ENCODE peak calls at places on chromosome 13, in four cellular contexts. One of them, this sample, is unnamed.

GRCh38 chr13:90884066-90884465 is 463.4 kb upstream of the MIR17HG start:
- DNase-seq in HEK293T: no peak
- DNase-seq in AG04450: no peak
- DNase-seq in AG09309: no peak
- DNase-seq in this sample: no peak

GRCh38 chr13:65028101-65028500 is 2202.0 kb downstream of the PCDH9 start:
- DNase-seq in HEK293T: no peak
- DNase-seq in AG04450: no peak
- DNase-seq in AG09309: no peak
- DNase-seq in this sample: no peak

GRCh38 chr13:110912651-110913051 is 2.2 kb downstream of the ANKRD10 start:
- DNase-seq in HEK293T: no peak
- DNase-seq in AG04450: no peak
- DNase-seq in AG09309: no peak
- DNase-seq in this sample: no peak

GRCh38 chr13:110047511-110047910 is 259.4 kb downstream of the COL4A1 start:
- DNase-seq in HEK293T: no peak
- DNase-seq in AG04450: peak
- DNase-seq in AG09309: peak
- DNase-seq in this sample: no peak

GRCh38 chr13:41222259-41222852 is 28.0 kb upstream of the KBTBD7 start:
- DNase-seq in HEK293T: peak
- DNase-seq in AG04450: no peak
- DNase-seq in AG09309: no peak
- DNase-seq in this sample: peak

GRCh38 chr13:105202384-105202783 is 1333.1 kb downstream of the EFNB2 start:
- DNase-seq in HEK293T: peak
- DNase-seq in AG04450: no peak
- DNase-seq in AG09309: no peak
- DNase-seq in this sample: peak

GRCh38 chr13:75372517-75372916 is 109.5 kb downstream of the TBC1D4 start:
- DNase-seq in HEK293T: peak
- DNase-seq in AG04450: no peak
- DNase-seq in AG09309: no peak
- DNase-seq in this sample: peak

GRCh38 chr13:55566334-55566733 is 1574.4 kb upstream of the PRR20A start:
- DNase-seq in HEK293T: no peak
- DNase-seq in AG04450: no peak
- DNase-seq in AG09309: no peak
- DNase-seq in this sample: no peak

GRCh38 chr13:109773276-109773675 is 13.1 kb downstream of the IRS2 start:
- DNase-seq in HEK293T: no peak
- DNase-seq in AG04450: no peak
- DNase-seq in AG09309: no peak
- DNase-seq in this sample: no peak

GRCh38 chr13:73338389-73338788 is 279.6 kb downstream of the KLF5 start:
- DNase-seq in HEK293T: no peak
- DNase-seq in AG04450: no peak
- DNase-seq in AG09309: no peak
- DNase-seq in this sample: no peak

GRCh38 chr13:76944457-76944856 is 3.9 kb upstream of the ACOD1 start:
- DNase-seq in HEK293T: no peak
- DNase-seq in AG04450: peak
- DNase-seq in AG09309: no peak
- DNase-seq in this sample: no peak

GRCh38 chr13:23427342-23428182 is 5.9 kb downstream of the SACS start:
- DNase-seq in HEK293T: no peak
- DNase-seq in AG04450: peak
- DNase-seq in AG09309: peak
- DNase-seq in this sample: no peak

GRCh38 chr13:103403148-103403740 is 337.0 kb upstream of the SLC10A2 start:
- DNase-seq in HEK293T: no peak
- DNase-seq in AG04450: no peak
- DNase-seq in AG09309: no peak
- DNase-seq in this sample: peak

GRCh38 chr13:40095695-40096356 is 440.4 kb downstream of the COG6 start:
- DNase-seq in HEK293T: no peak
- DNase-seq in AG04450: no peak
- DNase-seq in AG09309: no peak
- DNase-seq in this sample: no peak

GRCh38 chr13:91157273-91158014 is 190.0 kb upstream of the MIR17HG start:
- DNase-seq in HEK293T: no peak
- DNase-seq in AG04450: no peak
- DNase-seq in AG09309: no peak
- DNase-seq in this sample: no peak

GRCh38 chr13:41515491-41516139 is 58.3 kb downstream of the RGCC start:
- DNase-seq in HEK293T: no peak
- DNase-seq in AG04450: no peak
- DNase-seq in AG09309: no peak
- DNase-seq in this sample: no peak

GRCh38 chr13:41978007-41978406 is 17.1 kb upstream of the VWA8 start:
- DNase-seq in HEK293T: no peak
- DNase-seq in AG04450: no peak
- DNase-seq in AG09309: no peak
- DNase-seq in this sample: no peak

GRCh38 chr13:26037302-26037701 is 14.5 kb downstream of the SHISA2 start:
- DNase-seq in HEK293T: peak
- DNase-seq in AG04450: no peak
- DNase-seq in AG09309: no peak
- DNase-seq in this sample: peak

GRCh38 chr13:28954810-28955209 is 134.7 kb downstream of the MTUS2 start:
- DNase-seq in HEK293T: no peak
- DNase-seq in AG04450: no peak
- DNase-seq in AG09309: no peak
- DNase-seq in this sample: no peak

GRCh38 chr13:111900390-111901180 is 166.4 kb upstream of the SOX1 start:
- DNase-seq in HEK293T: no peak
- DNase-seq in AG04450: no peak
- DNase-seq in AG09309: no peak
- DNase-seq in this sample: no peak

GRCh38 chr13:111977184-111977516 is 89.8 kb upstream of the SOX1 start:
- DNase-seq in HEK293T: no peak
- DNase-seq in AG04450: no peak
- DNase-seq in AG09309: no peak
- DNase-seq in this sample: no peak

GRCh38 chr13:38103851-38104250 is 234.3 kb upstream of the TRPC4 start:
- DNase-seq in HEK293T: no peak
- DNase-seq in AG04450: no peak
- DNase-seq in AG09309: no peak
- DNase-seq in this sample: no peak

GRCh38 chr13:47837104-47837880 is 163.8 kb downstream of the SUCLA2 start:
- DNase-seq in HEK293T: no peak
- DNase-seq in AG04450: no peak
- DNase-seq in AG09309: no peak
- DNase-seq in this sample: no peak

GRCh38 chr13:106661236-106661635 is 93.3 kb upstream of the ARGLU1 start:
- DNase-seq in HEK293T: no peak
- DNase-seq in AG04450: no peak
- DNase-seq in AG09309: no peak
- DNase-seq in this sample: no peak

GRCh38 chr13:98892821-98893220 is 85.0 kb downstream of the DOCK9 start:
- DNase-seq in HEK293T: no peak
- DNase-seq in AG04450: no peak
- DNase-seq in AG09309: no peak
- DNase-seq in this sample: no peak

GRCh38 chr13:82654851-82655517 is 1227.3 kb downstream of the SLITRK1 start:
- DNase-seq in HEK293T: no peak
- DNase-seq in AG04450: peak
- DNase-seq in AG09309: peak
- DNase-seq in this sample: no peak

GRCh38 chr13:110642291-110642981 is 27.1 kb downstream of the NAXD start:
- DNase-seq in HEK293T: no peak
- DNase-seq in AG04450: no peak
- DNase-seq in AG09309: no peak
- DNase-seq in this sample: no peak

GRCh38 chr13:78465250-78465649 is 138.1 kb downstream of the POU4F1 start:
- DNase-seq in HEK293T: no peak
- DNase-seq in AG04450: no peak
- DNase-seq in AG09309: no peak
- DNase-seq in this sample: no peak

GRCh38 chr13:81493144-81493543 is 1152.2 kb upstream of the SPRY2 start:
- DNase-seq in HEK293T: no peak
- DNase-seq in AG04450: no peak
- DNase-seq in AG09309: no peak
- DNase-seq in this sample: no peak

GRCh38 chr13:71621152-71622124 is 245.6 kb downstream of the DACH1 start:
- DNase-seq in HEK293T: peak
- DNase-seq in AG04450: no peak
- DNase-seq in AG09309: no peak
- DNase-seq in this sample: peak

GRCh38 chr13:80363890-80364503 is 23.1 kb upstream of the SPRY2 start:
- DNase-seq in HEK293T: peak
- DNase-seq in AG04450: no peak
- DNase-seq in AG09309: no peak
- DNase-seq in this sample: peak

GRCh38 chr13:112722433-112723250 is 32.8 kb downstream of the ATP11A start:
- DNase-seq in HEK293T: no peak
- DNase-seq in AG04450: peak
- DNase-seq in AG09309: peak
- DNase-seq in this sample: peak

GRCh38 chr13:104937881-104938280 is 1597.6 kb downstream of the EFNB2 start:
- DNase-seq in HEK293T: no peak
- DNase-seq in AG04450: no peak
- DNase-seq in AG09309: no peak
- DNase-seq in this sample: no peak

GRCh38 chr13:108249150-108249549 is 20.4 kb upstream of the TNFSF13B start:
- DNase-seq in HEK293T: no peak
- DNase-seq in AG04450: no peak
- DNase-seq in AG09309: no peak
- DNase-seq in this sample: no peak

GRCh38 chr13:62294210-62294609 is 878.6 kb upstream of the PCDH20 start:
- DNase-seq in HEK293T: no peak
- DNase-seq in AG04450: no peak
- DNase-seq in AG09309: no peak
- DNase-seq in this sample: no peak